ENCODE peak calls at places on chromosomes 3 and 15, in ten cellular contexts. X, V, A, P, N, U, T, B, J and R are unnamed samples.

GRCh38 chr15:31799711-31800321 is 230.5 kb upstream of the CHRNA7 start:
- DNase-seq in U (no peak), J (no peak), A (no peak), P (no peak), V (no peak), N (no peak), B (no peak), T (no peak), X (no peak), R (no peak)

GRCh38 chr3:136146981-136147729 is 49.0 kb downstream of the MSL2 start:
- DNase-seq in V (no peak), B (no peak), P (no peak), N (no peak), A (no peak), J (no peak), T (no peak), X (no peak), U (no peak), R (no peak)

GRCh38 chr3:71271616-71272015 is 311.9 kb downstream of the FOXP1 start:
- DNase-seq in P (no peak), B (no peak), X (no peak), U (no peak), J (no peak), A (no peak), V (peak), T (no peak), N (no peak), R (no peak)

GRCh38 chr3:178205750-178206149 is 330.5 kb upstream of the KCNMB2 start:
- DNase-seq in X (no peak), J (no peak), V (peak), N (no peak), U (no peak), B (no peak), A (no peak), P (peak), T (no peak), R (no peak)

GRCh38 chr3:116059421-116060096 is 385.7 kb downstream of the LSAMP start:
- DNase-seq in U (no peak), J (no peak), A (no peak), T (peak), X (peak), N (peak), B (peak), P (peak), V (peak), R (peak)

GRCh38 chr3:177437513-177438337 is 240.4 kb upstream of the TBL1XR1 start:
- DNase-seq in J (no peak), V (no peak), T (no peak), N (no peak), A (no peak), U (no peak), X (no peak), P (no peak), B (no peak), R (no peak)

GRCh38 chr3:64079369-64080160 is 56.3 kb upstream of the PSMD6 start:
- DNase-seq in V (no peak), J (no peak), T (no peak), U (no peak), N (no peak), A (no peak), B (no peak), X (peak), P (no peak), R (no peak)

GRCh38 chr3:14225421-14225820 is 46.8 kb downstream of the LSM3 start:
- DNase-seq in A (no peak), U (no peak), J (no peak), B (no peak), T (no peak), N (no peak), P (no peak), X (no peak), V (peak), R (no peak)

GRCh38 chr3:71441217-71441924 is 142.2 kb downstream of the FOXP1 start:
- DNase-seq in T (no peak), V (no peak), B (no peak), P (no peak), U (peak), X (no peak), N (no peak), J (no peak), A (peak), R (no peak)

GRCh38 chr3:66472313-66473134 is 28.3 kb downstream of the LRIG1 start:
- DNase-seq in P (no peak), N (no peak), V (peak), U (no peak), X (peak), J (no peak), A (no peak), B (peak), T (no peak), R (no peak)

GRCh38 chr3:195129644-195130492 is 141.1 kb downstream of the XXYLT1 start:
- DNase-seq in B (peak), T (no peak), P (no peak), N (no peak), X (no peak), V (peak), J (no peak), A (no peak), U (no peak), R (no peak)

GRCh38 chr3:18035641-18036466 is 293.4 kb upstream of the TBC1D5 start:
- DNase-seq in T (peak), P (no peak), V (no peak), B (no peak), A (no peak), X (no peak), J (no peak), N (no peak), U (no peak), R (no peak)

GRCh38 chr3:197189633-197190032 is 108.8 kb downstream of the DLG1 start:
- DNase-seq in N (no peak), U (no peak), V (no peak), T (no peak), B (no peak), A (no peak), X (no peak), J (no peak), P (no peak), R (no peak)

GRCh38 chr3:192090586-192090985 is 629.6 kb downstream of the PYDC2 start:
- DNase-seq in V (no peak), X (no peak), J (no peak), T (peak), A (no peak), B (no peak), U (no peak), N (no peak), P (no peak), R (no peak)

GRCh38 chr3:179063945-179064560 is 7.6 kb downstream of the ZMAT3 start:
- DNase-seq in N (no peak), P (peak), B (no peak), J (no peak), X (no peak), T (no peak), U (no peak), V (peak), A (no peak), R (no peak)

GRCh38 chr3:49867871-49868321 is 1.8 kb downstream of the CAMKV start:
- DNase-seq in X (peak), B (peak), T (peak), P (no peak), N (no peak), U (no peak), A (no peak), V (peak), J (no peak), R (no peak)

GRCh38 chr3:149744151-149744550 is 8.1 kb downstream of the COMMD2 start:
- DNase-seq in A (no peak), X (no peak), V (no peak), T (no peak), B (no peak), N (no peak), P (no peak), U (no peak), J (no peak), R (no peak)

GRCh38 chr3:128505771-128506170 is 12.8 kb upstream of the GATA2 start:
- DNase-seq in N (no peak), U (peak), T (no peak), B (no peak), X (no peak), V (peak), A (no peak), J (no peak), P (no peak), R (no peak)

GRCh38 chr15:100160953-100161352 is 180.8 kb downstream of the ADAMTS17 start:
- DNase-seq in V (no peak), N (no peak), P (no peak), A (no peak), J (no peak), B (no peak), T (no peak), U (no peak), X (no peak), R (no peak)

GRCh38 chr3:52005571-52005986 is 9.9 kb upstream of the RPL29 start:
- DNase-seq in N (peak), J (no peak), U (no peak), X (peak), V (peak), B (peak), A (no peak), T (peak), P (no peak), R (peak)

GRCh38 chr3:194714564-194714963 is 28.9 kb downstream of the FAM43A start:
- DNase-seq in N (no peak), U (no peak), J (no peak), P (no peak), X (no peak), A (no peak), V (no peak), T (no peak), B (no peak), R (no peak)

GRCh38 chr3:71543371-71544016 is 40.0 kb downstream of the FOXP1 start:
- DNase-seq in U (no peak), X (no peak), T (no peak), V (no peak), B (no peak), P (no peak), J (no peak), N (peak), A (no peak), R (no peak)

GRCh38 chr3:128849776-128850542 is 29.5 kb upstream of the ACAD9 start:
- DNase-seq in B (no peak), J (peak), P (no peak), N (peak), U (no peak), V (peak), A (no peak), X (no peak), T (peak), R (no peak)

GRCh38 chr3:197683191-197683590 is 53.5 kb downstream of the RUBCN start:
- DNase-seq in B (no peak), U (no peak), J (no peak), P (no peak), N (no peak), X (no peak), T (no peak), A (no peak), V (no peak), R (no peak)

GRCh38 chr15:68821898-68822380 is 1.2 kb upstream of the ANP32A start:
- DNase-seq in V (no peak), J (no peak), P (no peak), A (no peak), N (no peak), B (no peak), X (no peak), T (peak), U (no peak), R (no peak)

GRCh38 chr3:184557348-184557950 is 4.1 kb upstream of the EPHB3 start:
- DNase-seq in J (peak), X (no peak), V (no peak), U (no peak), N (no peak), P (no peak), A (no peak), B (no peak), T (no peak), R (no peak)

GRCh38 chr15:60265057-60265456 is 132.7 kb downstream of the ANXA2 start:
- DNase-seq in B (no peak), P (no peak), T (no peak), U (no peak), A (no peak), V (no peak), X (no peak), J (no peak), N (no peak), R (no peak)

GRCh38 chr15:25060996-25061620 is 106.3 kb downstream of the SNRPN start:
- DNase-seq in T (no peak), P (no peak), V (no peak), N (no peak), B (no peak), U (no peak), A (peak), X (no peak), J (no peak), R (no peak)

GRCh38 chr15:67601008-67601620 is 58.6 kb downstream of the MAP2K5 start:
- DNase-seq in A (no peak), T (no peak), J (no peak), B (no peak), U (no peak), P (no peak), X (no peak), N (no peak), V (peak), R (no peak)

GRCh38 chr15:26804063-26804804 is 31.4 kb upstream of the GABRB3 start:
- DNase-seq in P (no peak), V (no peak), X (no peak), U (no peak), T (peak), A (no peak), B (no peak), N (no peak), J (no peak), R (no peak)

GRCh38 chr15:26805470-26805869 is 32.6 kb upstream of the GABRB3 start:
- DNase-seq in P (no peak), A (no peak), B (no peak), U (no peak), N (no peak), X (no peak), V (no peak), T (peak), J (no peak), R (no peak)

GRCh38 chr15:26807517-26808427 is 34.9 kb upstream of the GABRB3 start:
- DNase-seq in U (no peak), J (no peak), X (no peak), B (no peak), A (no peak), N (no peak), V (no peak), P (no peak), T (no peak), R (no peak)

GRCh38 chr15:26806161-26806560 is 33.3 kb upstream of the GABRB3 start:
- DNase-seq in T (no peak), V (no peak), A (no peak), N (peak), J (no peak), U (no peak), X (no peak), B (no peak), P (no peak), R (no peak)

DNA sequence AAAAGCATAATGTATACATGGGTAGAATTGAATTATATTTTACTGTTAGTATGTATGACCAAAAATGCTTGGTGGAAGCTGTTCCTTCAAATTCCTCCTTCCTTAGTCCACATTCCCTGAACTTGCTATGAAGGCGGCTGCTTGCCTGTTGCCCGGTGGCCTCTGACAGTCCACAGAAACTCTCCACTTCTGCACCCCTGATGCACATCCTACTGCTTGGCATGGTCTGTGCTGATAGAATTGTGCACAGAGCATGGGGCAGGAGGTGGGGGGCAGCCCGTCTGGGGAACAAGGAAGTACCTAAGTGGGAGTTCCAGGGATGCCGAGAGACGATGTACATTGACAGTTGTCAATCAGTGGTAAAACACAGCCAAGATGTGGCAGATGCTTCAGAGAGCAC is 33.7 kb upstream of the GABRB3 start:
- DNase-seq in X (no peak), N (no peak), T (no peak), A (no peak), U (no peak), J (no peak), V (no peak), B (no peak), P (no peak), R (no peak)
- H3K4me3 ChIP-seq in X (no peak), N (no peak), T (no peak), A (no peak), U (no peak), J (no peak), V (no peak), B (no peak), P (no peak), R (no peak)

GRCh38 chr3:58608648-58609047 is 31.5 kb upstream of the FAM107A start:
- DNase-seq in V (no peak), B (no peak), A (no peak), X (no peak), T (no peak), J (peak), U (no peak), P (no peak), N (no peak), R (no peak)
- H3K4me3 ChIP-seq in V (no peak), B (no peak), A (no peak), X (no peak), T (no peak), J (no peak), U (no peak), P (no peak), N (no peak), R (no peak)

DNA sequence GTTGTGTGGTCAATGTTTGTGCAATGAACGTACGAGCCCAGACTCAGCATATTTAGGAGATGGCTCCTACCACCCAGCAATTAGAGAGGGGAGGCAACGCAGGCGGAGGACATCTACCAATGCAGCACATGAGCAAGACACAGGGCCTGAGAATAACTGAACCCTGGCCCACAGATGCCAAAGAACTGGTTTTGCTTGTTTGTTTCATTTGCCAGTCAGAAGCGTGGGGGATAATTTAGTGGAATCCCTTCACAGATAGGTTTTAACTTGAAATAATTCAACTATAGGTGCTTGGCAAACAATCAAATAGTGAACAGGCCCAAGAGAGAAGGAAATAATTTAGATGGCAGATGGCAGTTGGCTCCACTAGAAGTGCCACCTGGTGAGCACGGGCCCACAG is 54.8 kb downstream of the LIPC start:
- DNase-seq in B (no peak), T (no peak), P (no peak), U (no peak), J (no peak), V (no peak), N (no peak), A (no peak), X (no peak), R (no peak)
- H3K4me3 ChIP-seq in B (no peak), T (no peak), P (no peak), U (no peak), J (no peak), V (no peak), N (no peak), A (no peak), X (no peak), R (no peak)

GRCh38 chr3:73600293-73600938 is 24.3 kb downstream of the PDZRN3 start:
- DNase-seq in V (peak), U (no peak), B (no peak), T (no peak), X (no peak), N (no peak), P (no peak), A (no peak), J (no peak), R (peak)
- H3K4me3 ChIP-seq in V (no peak), U (no peak), B (no peak), T (no peak), X (no peak), N (no peak), P (no peak), A (no peak), J (no peak), R (no peak)

DNA sequence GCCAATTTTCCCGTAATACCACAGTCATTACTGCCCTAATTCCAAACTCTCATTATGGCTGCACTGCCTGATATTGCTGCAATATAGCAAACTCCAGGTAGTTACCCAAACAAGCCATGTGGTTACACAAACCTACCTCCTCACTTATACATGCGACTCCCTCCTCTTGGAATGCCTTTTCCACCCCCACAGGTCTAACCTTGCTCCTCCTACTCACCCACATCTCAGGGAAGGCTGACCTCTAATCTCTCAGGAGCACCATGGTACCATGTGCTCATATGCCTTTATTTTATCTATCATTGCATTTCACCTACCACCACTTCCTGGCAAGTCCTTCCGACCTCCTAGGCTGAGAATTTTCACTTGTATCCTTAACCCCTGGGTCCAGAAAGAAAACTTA is 2.9 kb downstream of the RBPMS2 start:
- DNase-seq in U (no peak), T (peak), B (no peak), P (no peak), V (no peak), N (no peak), X (no peak), A (no peak), J (no peak), R (no peak)
- H3K4me3 ChIP-seq in U (no peak), T (peak), B (no peak), P (no peak), V (no peak), N (no peak), X (no peak), A (no peak), J (no peak), R (no peak)

DNA sequence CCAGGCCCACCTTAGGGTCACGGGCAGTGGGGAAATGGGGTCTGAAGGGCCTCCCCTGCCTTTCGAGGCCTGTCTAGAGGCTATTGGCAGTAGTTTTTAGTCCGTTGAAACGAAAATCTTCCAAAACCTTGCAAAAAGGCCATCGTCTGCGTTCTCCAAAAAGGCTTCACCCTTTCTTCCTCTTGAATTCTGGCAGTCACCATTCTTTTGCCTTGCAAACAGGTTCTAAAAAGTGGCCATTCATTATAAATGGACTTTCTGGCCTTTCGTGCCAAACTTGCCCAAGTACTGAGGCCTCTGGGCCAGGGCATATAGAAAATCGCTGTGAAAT is 367 bp upstream of the TARS3 start:
- DNase-seq in T (no peak), N (no peak), J (no peak), A (no peak), V (no peak), P (no peak), X (no peak), U (no peak), B (no peak), R (no peak)
- H3K4me3 ChIP-seq in T (peak), N (peak), J (no peak), A (peak), V (peak), P (peak), X (no peak), U (peak), B (peak), R (peak)

GRCh38 chr15:96047255-96047931 is 283.1 kb upstream of the NR2F2 start:
- DNase-seq in X (peak), T (no peak), N (no peak), U (no peak), P (peak), A (no peak), J (no peak), V (peak), B (peak), R (peak)
- H3K4me3 ChIP-seq in X (no peak), T (no peak), N (no peak), U (no peak), P (peak), A (no peak), J (no peak), V (no peak), B (peak), R (peak)

GRCh38 chr15:64701482-64701881 is 73.9 kb downstream of the RBPMS2 start:
- DNase-seq in V (no peak), P (no peak), A (no peak), T (no peak), X (no peak), N (no peak), U (no peak), B (no peak), J (no peak), R (no peak)

GRCh38 chr15:64699767-64700388 is 75.5 kb downstream of the RBPMS2 start:
- DNase-seq in V (peak), A (peak), X (peak), B (no peak), N (peak), U (no peak), J (no peak), T (peak), P (no peak), R (no peak)

GRCh38 chr15:64703632-64703959 is 71.8 kb downstream of the RBPMS2 start:
- DNase-seq in V (no peak), J (no peak), T (no peak), B (no peak), N (peak), A (no peak), U (no peak), P (no peak), X (no peak), R (no peak)

GRCh38 chr15:64702816-64703631 is 72.4 kb downstream of the RBPMS2 start:
- DNase-seq in U (peak), J (peak), T (peak), N (peak), A (peak), V (peak), X (peak), P (peak), B (peak), R (peak)

GRCh38 chr15:64701051-64701450 is 74.3 kb downstream of the RBPMS2 start:
- DNase-seq in A (no peak), U (no peak), B (no peak), V (no peak), P (no peak), N (no peak), J (no peak), T (peak), X (no peak), R (no peak)
- H3K4me3 ChIP-seq in A (peak), U (no peak), B (no peak), V (no peak), P (no peak), N (peak), J (no peak), T (peak), X (peak), R (peak)